ENCODE peak calls at places on chromosomes 1 and 21, in four cellular contexts. D, Q, B and H are unnamed samples.

GRCh38 chr1:10253755-10254154 is 43.4 kb downstream of the KIF1B start:
- DNase-seq in D (no peak), B (no peak), Q (no peak), H (no peak)

GRCh38 chr1:46166521-46167462 is 8.1 kb upstream of the TSPAN1 start:
- DNase-seq in Q (no peak), B (no peak), D (no peak), H (no peak)

GRCh38 chr1:153633161-153633746 is 612 bp upstream of the CHTOP start:
- DNase-seq in Q (no peak), D (peak), B (no peak), H (no peak)

GRCh38 chr1:229127301-229127700 is 143.6 kb upstream of the RAB4A start:
- DNase-seq in D (no peak), B (no peak), Q (no peak), H (no peak)

GRCh38 chr1:196372896-196373536 is 235.2 kb downstream of the KCNT2 start:
- DNase-seq in Q (peak), B (peak), D (peak), H (no peak)

GRCh38 chr1:207619833-207620572 is 24.9 kb upstream of the CR1L start:
- DNase-seq in Q (peak), B (peak), D (peak), H (peak)

GRCh38 chr1:72284398-72285073 is 2.2 kb upstream of the NEGR1 start:
- DNase-seq in D (no peak), B (no peak), Q (peak), H (peak)

GRCh38 chr21:21921410-21922232 is 923.4 kb downstream of the NCAM2 start:
- DNase-seq in D (peak), B (no peak), Q (no peak), H (no peak)

GRCh38 chr1:19720973-19721372 is 56.3 kb downstream of the HTR6 start:
- DNase-seq in D (no peak), Q (no peak), B (no peak), H (no peak)

GRCh38 chr1:63980706-63981407 is 207.0 kb downstream of the ROR1 start:
- DNase-seq in Q (no peak), D (no peak), B (no peak), H (no peak)

DNA sequence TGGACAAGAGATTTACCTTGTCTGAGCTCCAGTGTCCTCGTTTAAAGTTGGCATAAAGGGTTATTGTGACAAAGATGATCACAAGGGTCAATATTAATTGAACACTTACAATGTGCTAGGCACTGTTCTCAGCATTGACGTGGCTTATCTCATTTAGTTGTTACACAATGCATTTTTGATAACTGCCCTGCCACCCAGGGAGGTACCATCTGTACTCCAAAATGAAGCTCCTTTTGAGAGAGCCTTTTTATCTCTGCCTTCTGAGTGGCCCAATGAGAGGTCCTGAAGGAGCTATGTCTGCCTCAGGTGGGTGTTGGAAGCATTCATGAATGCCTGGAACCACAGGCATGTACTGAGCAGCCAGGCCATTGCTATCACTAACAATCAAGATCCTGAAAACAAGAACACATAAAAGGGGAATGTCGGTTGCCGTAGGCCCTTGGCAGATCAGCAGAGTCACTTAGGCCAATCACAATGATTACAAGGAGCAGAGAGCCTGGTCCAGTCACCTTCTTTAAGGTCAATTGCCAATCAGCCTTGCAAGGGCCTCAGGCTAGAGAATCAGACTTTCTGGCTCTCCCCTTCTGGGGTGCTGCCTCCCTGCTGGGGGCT is 78.5 kb downstream of the NMNAT2 start:
- DNase-seq in D (no peak), Q (no peak), B (no peak), H (no peak)
- TF ChIP-seq SIN3A in D (no peak), Q (no peak), B (no peak), H (no peak)

GRCh38 chr1:203504400-203505250 is 10.7 kb downstream of the OPTC start:
- DNase-seq in D (peak), B (peak), Q (peak), H (peak)
- TF ChIP-seq TCF7L2 in D (no peak), B (no peak), Q (no peak), H (no peak)

DNA sequence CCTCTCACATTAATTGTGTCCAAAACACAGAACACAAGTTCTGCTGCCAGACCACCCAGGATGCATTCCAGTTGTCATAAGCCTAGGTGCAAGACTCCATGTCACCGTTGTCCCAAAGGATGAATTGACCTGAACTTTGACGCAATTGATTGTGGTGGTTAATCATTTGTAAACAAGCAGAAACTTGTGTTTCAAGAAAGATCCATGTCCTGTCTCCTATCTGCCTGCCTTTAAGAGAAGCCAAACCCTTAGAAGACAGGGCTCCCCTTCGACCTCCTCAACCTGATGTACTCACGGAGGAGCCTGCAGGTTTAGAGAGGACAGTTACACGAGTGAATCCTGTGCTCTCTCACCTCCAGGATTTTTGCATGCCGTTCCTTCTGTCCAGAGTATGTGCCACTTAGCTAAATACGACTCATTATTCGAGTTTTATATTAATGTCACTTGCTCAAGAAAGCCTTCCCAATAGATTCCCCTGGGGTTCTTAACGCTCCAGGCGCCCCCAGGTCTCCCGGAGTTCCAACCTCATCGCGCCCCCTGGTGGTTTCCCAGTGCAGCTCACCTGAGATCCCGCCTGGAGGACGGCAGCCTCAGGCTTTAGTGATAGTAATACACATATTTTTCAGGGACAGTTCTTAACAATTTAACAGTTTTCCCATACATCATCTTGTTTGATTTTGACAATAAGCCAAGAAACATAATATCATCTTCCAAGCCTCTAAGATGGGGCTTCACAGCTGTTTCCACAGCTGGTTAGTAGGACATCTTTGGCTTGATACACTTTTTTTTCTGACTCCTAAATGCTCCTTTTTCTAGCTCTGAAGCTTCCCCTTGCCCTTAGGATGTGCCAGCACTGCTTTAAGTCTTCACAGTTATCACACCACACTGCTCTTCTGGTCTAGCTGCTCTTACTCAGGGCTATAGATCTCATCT is 2.4 kb upstream of the C8B start:
- DNase-seq in B (peak), Q (peak), D (peak), H (no peak)
- TF ChIP-seq CTCF in B (peak), Q (peak), D (peak), H (peak)

GRCh38 chr1:111486431-111486830 is 12.6 kb downstream of the C1orf162 start:
- DNase-seq in D (no peak), B (no peak), Q (no peak), H (no peak)
- TF ChIP-seq SIN3A in D (no peak), B (no peak), Q (no peak), H (no peak)

GRCh38 chr1:168234846-168235547 is 9.2 kb downstream of the SFT2D2 start:
- DNase-seq in Q (peak), B (peak), D (peak), H (peak)
- TF ChIP-seq TCF7L2 in Q (no peak), B (no peak), D (no peak), H (no peak)

DNA sequence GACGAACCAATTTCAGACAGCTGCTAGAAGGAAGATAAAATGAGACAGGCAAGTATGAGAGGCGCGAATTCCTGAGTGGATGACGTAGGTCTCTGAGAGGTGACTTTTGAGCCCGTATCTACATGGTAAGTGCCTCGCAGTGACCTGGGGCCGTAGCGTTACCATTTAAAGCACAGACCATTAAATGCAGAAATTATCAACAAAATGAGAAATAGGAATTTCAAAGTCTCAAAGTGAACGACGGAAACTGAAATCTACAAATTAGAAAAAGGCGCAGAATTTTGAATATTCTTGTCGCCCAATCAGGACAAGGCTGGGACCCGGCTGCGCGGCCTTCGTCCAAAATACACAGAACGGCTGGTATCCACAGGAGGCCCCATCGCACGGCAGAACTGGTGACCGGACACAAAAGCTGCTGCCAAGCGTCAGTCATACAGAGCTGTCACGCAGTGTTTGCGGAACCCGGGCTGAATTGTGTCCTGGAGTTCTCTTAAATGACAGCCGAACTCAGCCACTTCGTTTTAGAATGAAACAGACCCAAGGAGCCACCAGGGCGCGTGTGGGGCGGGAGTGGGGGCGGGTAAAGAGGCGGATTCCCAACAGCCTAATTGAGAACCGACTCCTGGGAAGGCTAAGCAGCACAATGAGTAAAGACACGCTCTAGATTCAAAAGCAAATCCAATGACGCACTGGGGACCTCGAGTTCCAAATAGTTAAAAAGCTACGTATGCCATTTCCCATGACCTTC is 13.8 kb upstream of the BOLA1 start:
- DNase-seq in Q (peak), B (peak), D (peak), H (peak)
- TF ChIP-seq CTCF in Q (peak), B (no peak), D (no peak), H (no peak)